ENCODE peak calls at places on chromosomes 7 and 10, in six cellular contexts. A is AG08395, J is IMR-90, R is tibial artery, P is astrocyte of the cerebellum, L is spleen. X is an unnamed sample.
A peak's percentile ranks its signal among the peaks of the same experiment; 100 is the strongest.

GRCh38 chr10:22737587-22737986 is 23.2 kb upstream of the PIP4K2A start:
- DNase-seq in L (no peak), P (peak; percentile 58), A (peak; percentile 77), J (peak; percentile 81), R (no peak), X (peak; percentile 61)

GRCh38 chr7:30148951-30149459 is 14.2 kb downstream of the MTURN start:
- DNase-seq in R (no peak), L (peak; percentile 87), A (no peak), P (no peak), J (no peak), X (no peak)

GRCh38 chr10:7756360-7756992 is 31.3 kb downstream of the KIN start:
- DNase-seq in J (peak; percentile 8), P (no peak), L (no peak), R (no peak), A (peak; percentile 17), X (no peak)

GRCh38 chr7:153939177-153939576 is 113.0 kb upstream of the DPP6 start:
- DNase-seq in R (no peak), P (no peak), A (no peak), J (no peak), L (no peak), X (no peak)

GRCh38 chr7:82527831-82528230 is 84.3 kb upstream of the CACNA2D1 start:
- DNase-seq in R (no peak), J (peak; percentile 30), P (no peak), A (no peak), L (no peak), X (no peak)

GRCh38 chr7:133797818-133798485 is 329.2 kb upstream of the LRGUK start:
- DNase-seq in J (peak; percentile 82), L (no peak), R (no peak), P (no peak), A (peak; percentile 14), X (no peak)

GRCh38 chr7:23594879-23595604 is 2.1 kb upstream of the CCDC126 start:
- DNase-seq in R (no peak), P (no peak), A (no peak), J (no peak), L (no peak), X (peak; percentile 31)

GRCh38 chr7:71182536-71182935 is 50.6 kb downstream of the GALNT17 start:
- DNase-seq in L (no peak), J (no peak), A (no peak), P (no peak), R (no peak), X (no peak)

GRCh38 chr7:151126500-151127137 is 40.3 kb downstream of the AGAP3 start:
- DNase-seq in A (no peak), J (no peak), R (no peak), L (no peak), P (no peak), X (no peak)

GRCh38 chr7:132065193-132065972 is 509.0 kb upstream of the PODXL start:
- DNase-seq in J (peak; percentile 95), A (peak; percentile 97), R (peak; percentile 89), P (peak; percentile 89), L (no peak), X (peak; percentile 96)

X was measured in kidney epithelial cell.